ENCODE peak calls at places on chromosome 12, in eight cellular contexts. N, Q, C, K, F, Z, T and H are unnamed samples.

GRCh38 chr12:57430117-57430930 is 519 bp downstream of the R3HDM2 start:
- DNase-seq in F (peak; percentile 11), C (peak; percentile 14), N (peak; percentile 69), K (peak; percentile 76), T (peak; percentile 47), Z (peak; percentile 37), Q (no peak), H (peak; percentile 75)

GRCh38 chr12:111975161-111975931 is 37.6 kb downstream of the TMEM116 start:
- DNase-seq in N (no peak), F (no peak), K (no peak), C (no peak), Q (no peak), Z (no peak), T (no peak), H (no peak)

GRCh38 chr12:77615331-77615730 is 215.4 kb upstream of the NAV3 start:
- DNase-seq in Q (no peak), F (no peak), T (no peak), C (peak; percentile 11), N (no peak), K (no peak), Z (no peak), H (no peak)

GRCh38 chr12:8916154-8916553 is 1.8 kb downstream of the PHC1 start:
- DNase-seq in Q (no peak), Z (no peak), K (no peak), T (no peak), F (no peak), C (no peak), N (no peak), H (no peak)

GRCh38 chr12:113818833-113819232 is 147.3 kb downstream of the RBM19 start:
- DNase-seq in Z (no peak), T (no peak), C (no peak), N (no peak), Q (no peak), F (no peak), K (no peak), H (no peak)

GRCh38 chr12:122859303-122860051 is 24.2 kb downstream of the HIP1R start:
- DNase-seq in Q (no peak), C (no peak), F (no peak), K (no peak), T (no peak), Z (no peak), N (peak; percentile 41), H (no peak)

GRCh38 chr12:6701078-6701768 is 608 bp upstream of the PIANP start:
- DNase-seq in T (no peak), N (no peak), C (no peak), K (no peak), Z (no peak), Q (no peak), F (no peak), H (no peak)

GRCh38 chr12:42698213-42698612 is 108.7 kb upstream of the PRICKLE1 start:
- DNase-seq in T (no peak), N (no peak), Z (no peak), F (no peak), Q (no peak), C (no peak), K (no peak), H (no peak)

GRCh38 chr12:3035815-3036702 is 41.1 kb upstream of the TSPAN9 start:
- DNase-seq in K (no peak), F (no peak), Q (no peak), C (peak; percentile 8), N (no peak), Z (no peak), T (no peak), H (no peak)

GRCh38 chr12:108788911-108789310 is 57.6 kb upstream of the CORO1C start:
- DNase-seq in N (no peak), Z (no peak), F (no peak), K (no peak), Q (no peak), T (no peak), C (no peak), H (peak; percentile 27)

GRCh38 chr12:52221912-52222457 is 11.1 kb upstream of the KRT7 start:
- DNase-seq in F (peak; percentile 18), Z (peak; percentile 27), Q (no peak), C (peak; percentile 88), T (peak; percentile 81), N (peak; percentile 74), K (no peak), H (peak; percentile 70)

GRCh38 chr12:27703720-27704452 is 6.7 kb upstream of the MRPS35 start:
- DNase-seq in Q (peak; percentile 30), C (peak; percentile 65), K (no peak), T (peak; percentile 91), Z (peak; percentile 37), F (peak; percentile 51), N (no peak), H (no peak)

GRCh38 chr12:57063991-57064725 is 14.2 kb upstream of the MYO1A start:
- DNase-seq in Q (no peak), F (no peak), Z (peak; percentile 19), N (no peak), T (no peak), K (no peak), C (peak; percentile 31), H (no peak)

GRCh38 chr12:20624718-20625117 is 70.4 kb upstream of the SLCO1C1 start:
- DNase-seq in F (no peak), C (peak; percentile 50), Q (peak; percentile 7), N (no peak), K (no peak), Z (no peak), T (peak; percentile 23), H (no peak)

GRCh38 chr12:100672075-100672592 is 98.7 kb downstream of the GAS2L3 start:
- DNase-seq in K (no peak), Z (no peak), T (peak; percentile 31), C (no peak), Q (peak; percentile 3), N (no peak), F (no peak), H (no peak)

GRCh38 chr12:111034148-111034910 is 114.0 kb upstream of the MYL2 start:
- DNase-seq in Q (peak; percentile 68), F (no peak), N (no peak), Z (no peak), T (no peak), C (no peak), K (no peak), H (no peak)

GRCh38 chr12:101566318-101566717 is 28.5 kb upstream of the MYBPC1 start:
- DNase-seq in F (no peak), N (no peak), Z (no peak), K (no peak), Q (no peak), T (no peak), C (peak; percentile 17), H (no peak)

GRCh38 chr12:102876883-102877282 is 40.2 kb downstream of the PAH start:
- DNase-seq in C (no peak), Q (peak; percentile 17), K (no peak), Z (no peak), T (no peak), N (no peak), F (no peak), H (no peak)

GRCh38 chr12:88334271-88334670 is 192.2 kb downstream of the TMTC3 start:
- DNase-seq in Q (no peak), C (peak; percentile 61), Z (no peak), T (no peak), F (no peak), N (no peak), K (no peak), H (no peak)

GRCh38 chr12:92556141-92556540 is 146.6 kb upstream of the PLEKHG7 start:
- DNase-seq in N (no peak), C (no peak), K (no peak), T (no peak), Z (no peak), F (no peak), Q (no peak), H (no peak)

GRCh38 chr12:28130625-28131598 is 59.3 kb upstream of the CCDC91 start:
- DNase-seq in N (no peak), C (peak; percentile 96), T (no peak), Z (no peak), K (no peak), F (no peak), Q (no peak), H (peak; percentile 22)

GRCh38 chr12:75550401-75550851 is 39.0 kb upstream of the KRR1 start:
- DNase-seq in T (no peak), K (no peak), N (no peak), C (peak; percentile 33), F (no peak), Q (peak; percentile 69), Z (no peak), H (peak; percentile 28)

GRCh38 chr12:10171954-10172353 is at the start of gene OLR1:
- DNase-seq in K (no peak), T (no peak), N (no peak), Q (no peak), Z (no peak), C (no peak), F (no peak), H (no peak)

GRCh38 chr12:106580671-106581508 is 1.9 kb upstream of the RFX4 start:
- DNase-seq in Z (no peak), Q (no peak), T (no peak), F (no peak), K (no peak), N (no peak), C (no peak), H (no peak)

GRCh38 chr12:123543541-123543940 is 10.0 kb upstream of the RILPL1 start:
- DNase-seq in Z (no peak), N (no peak), K (no peak), Q (no peak), C (no peak), F (no peak), T (no peak), H (no peak)

GRCh38 chr12:47982311-47982710 is 18.9 kb downstream of the TMEM106C start:
- DNase-seq in C (no peak), Q (no peak), T (no peak), N (no peak), K (peak; percentile 7), Z (no peak), F (no peak), H (no peak)

GRCh38 chr12:97324471-97324870 is 138.1 kb upstream of the RMST start:
- DNase-seq in F (no peak), N (no peak), K (no peak), Q (no peak), Z (no peak), C (no peak), T (no peak), H (no peak)

GRCh38 chr12:12331896-12332295 is 18.1 kb downstream of the MANSC1 start:
- DNase-seq in C (no peak), Z (no peak), T (no peak), N (no peak), K (no peak), Q (no peak), F (no peak), H (no peak)

GRCh38 chr12:29634057-29634456 is 136.6 kb upstream of the OVCH1 start:
- DNase-seq in K (no peak), F (no peak), N (no peak), Q (no peak), C (no peak), T (no peak), Z (no peak), H (no peak)

GRCh38 chr12:25957898-25958253 is 606 bp upstream of the RASSF8 start:
- DNase-seq in F (no peak), Q (no peak), T (no peak), C (peak; percentile 38), K (no peak), Z (no peak), N (no peak), H (no peak)

GRCh38 chr12:120831648-120832267 is 72.4 kb downstream of the SPPL3 start:
- DNase-seq in T (no peak), F (no peak), Z (no peak), K (no peak), N (no peak), Q (no peak), C (no peak), H (no peak)